ENCODE peak calls at places on chromosomes 16 and 17, in eight cellular contexts. R is RPMI8226, F is activated T-helper 1 cell treated with Interleukin-2 at 50 U/mL for 16 hours, S is naive B cell, L is T-helper 1 cell, V is GF-D8, P is fibroblast of the conjunctiva, O is foreskin fibroblast. X is an unnamed sample.

GRCh38 chr17:20989991-20990855 is 52.6 kb downstream of the USP22 start:
- DNase-seq in R (no peak), F (no peak), S (no peak), L (no peak), V (no peak), P (no peak), O (no peak), X (no peak)

GRCh38 chr17:72778161-72779151 is 314.0 kb downstream of the SLC39A11 start:
- DNase-seq in R (no peak), F (no peak), S (no peak), L (no peak), V (no peak), P (no peak), O (no peak), X (no peak)

GRCh38 chr17:45867702-45868101 is 23.0 kb downstream of the SPPL2C start:
- DNase-seq in R (no peak), F (no peak), S (no peak), L (no peak), V (no peak), P (no peak), O (no peak), X (no peak)

GRCh38 chr16:11666108-11667055 is 1.9 kb upstream of the SNN start:
- DNase-seq in R (peak), F (no peak), S (no peak), L (no peak), V (no peak), P (no peak), O (no peak), X (no peak)

GRCh38 chr17:14019186-14019956 is 49.9 kb upstream of the COX10 start:
- DNase-seq in R (no peak), F (no peak), S (no peak), L (peak), V (no peak), P (no peak), O (peak), X (no peak)

GRCh38 chr17:49315551-49315951 is 46.5 kb downstream of the ZNF652 start:
- DNase-seq in R (peak), F (peak), S (peak), L (peak), V (peak), P (peak), O (peak), X (peak)

GRCh38 chr16:50667497-50668367 is 13.4 kb downstream of the SNX20 start:
- DNase-seq in R (peak), F (no peak), S (no peak), L (peak), V (no peak), P (no peak), O (no peak), X (no peak)

GRCh38 chr17:57424777-57425188 is 168.5 kb downstream of the MSI2 start:
- DNase-seq in R (no peak), F (no peak), S (no peak), L (no peak), V (peak), P (no peak), O (no peak), X (no peak)

GRCh38 chr17:81480140-81480917 is 32.3 kb downstream of the ACTG1 start:
- DNase-seq in R (no peak), F (no peak), S (no peak), L (no peak), V (no peak), P (peak), O (peak), X (no peak)

GRCh38 chr16:58499092-58499511 is 841 bp upstream of the NDRG4 start:
- DNase-seq in R (no peak), F (no peak), S (no peak), L (no peak), V (no peak), P (no peak), O (no peak), X (no peak)

GRCh38 chr17:19508327-19508867 is 25.3 kb upstream of the SLC47A1 start:
- DNase-seq in R (peak), F (peak), S (no peak), L (no peak), V (no peak), P (no peak), O (no peak), X (no peak)

GRCh38 chr16:48971571-48972071 is 310.0 kb downstream of the CBLN1 start:
- DNase-seq in R (no peak), F (no peak), S (no peak), L (no peak), V (no peak), P (no peak), O (no peak), X (no peak)

GRCh38 chr17:48593126-48593829 is at the start of gene HOXB5:
- DNase-seq in R (no peak), F (no peak), S (no peak), L (no peak), V (no peak), P (no peak), O (no peak), X (no peak)

GRCh38 chr16:3669067-3669466 is 14.6 kb downstream of the DNASE1 start:
- DNase-seq in R (no peak), F (no peak), S (no peak), L (no peak), V (no peak), P (no peak), O (no peak), X (no peak)

GRCh38 chr16:86037999-86038922 is 139.3 kb downstream of the IRF8 start:
- DNase-seq in R (no peak), F (no peak), S (no peak), L (no peak), V (no peak), P (no peak), O (no peak), X (no peak)

GRCh38 chr16:30439720-30440348 is 5.8 kb downstream of the SEPHS2 start:
- DNase-seq in R (no peak), F (no peak), S (no peak), L (no peak), V (no peak), P (no peak), O (no peak), X (no peak)